ENCODE peak calls at places on chromosomes 3 and 15, in five cellular contexts. One of them, this sample, is unnamed. For H3K4me1, the result is how much of the 10 kb centered on the place peaks cover.

GRCh38 chr15:58014040-58014439 is 51.5 kb downstream of the ALDH1A2 start:
- DNase-seq in DND-41: no peak
- DNase-seq in HCT116: no peak
- DNase-seq in OCI-LY7: no peak
- DNase-seq in fibroblast of lung: no peak
- DNase-seq in this sample: no peak

GRCh38 chr3:38960953-38961622 is 90.7 kb downstream of the SCN11A start:
- DNase-seq in DND-41: peak
- DNase-seq in HCT116: peak
- DNase-seq in OCI-LY7: peak
- DNase-seq in fibroblast of lung: peak
- DNase-seq in this sample: peak

GRCh38 chr3:128482857-128483656 is 9.9 kb downstream of the GATA2 start:
- DNase-seq in DND-41: no peak
- DNase-seq in HCT116: no peak
- DNase-seq in OCI-LY7: no peak
- DNase-seq in fibroblast of lung: peak
- DNase-seq in this sample: peak

GRCh38 chr3:192887047-192887446 is 30.6 kb downstream of the MB21D2 start:
- DNase-seq in DND-41: no peak
- DNase-seq in HCT116: peak
- DNase-seq in OCI-LY7: no peak
- DNase-seq in fibroblast of lung: peak
- DNase-seq in this sample: peak

GRCh38 chr3:134594236-134594825 is 56.5 kb downstream of the KY start:
- DNase-seq in DND-41: no peak
- DNase-seq in HCT116: no peak
- DNase-seq in OCI-LY7: no peak
- DNase-seq in fibroblast of lung: no peak
- DNase-seq in this sample: no peak

GRCh38 chr3:39937315-39937714 is 127.9 kb downstream of the MYRIP start:
- DNase-seq in DND-41: no peak
- DNase-seq in HCT116: no peak
- DNase-seq in OCI-LY7: no peak
- DNase-seq in fibroblast of lung: no peak
- DNase-seq in this sample: no peak

GRCh38 chr3:145798005-145798404 is 363.0 kb downstream of the PLOD2 start:
- DNase-seq in DND-41: no peak
- DNase-seq in HCT116: no peak
- DNase-seq in OCI-LY7: no peak
- DNase-seq in fibroblast of lung: no peak
- DNase-seq in this sample: no peak

GRCh38 chr15:73894133-73894814 is 20.9 kb downstream of the TBC1D21 start:
- DNase-seq in DND-41: no peak
- DNase-seq in HCT116: no peak
- DNase-seq in OCI-LY7: no peak
- DNase-seq in fibroblast of lung: no peak
- DNase-seq in this sample: no peak

GRCh38 chr3:147412917-147413711 is 3.9 kb downstream of the ZIC1 start:
- DNase-seq in DND-41: no peak
- DNase-seq in HCT116: no peak
- DNase-seq in OCI-LY7: no peak
- DNase-seq in fibroblast of lung: no peak
- DNase-seq in this sample: no peak

GRCh38 chr3:143302638-143303171 is 183.1 kb downstream of the CHST2 start:
- DNase-seq in DND-41: no peak
- DNase-seq in HCT116: no peak
- DNase-seq in OCI-LY7: no peak
- DNase-seq in fibroblast of lung: peak
- DNase-seq in this sample: peak

GRCh38 chr15:84949043-84949442 is 32.6 kb upstream of the PDE8A start:
- DNase-seq in DND-41: no peak
- DNase-seq in HCT116: no peak
- DNase-seq in OCI-LY7: no peak
- DNase-seq in fibroblast of lung: peak
- DNase-seq in this sample: no peak

GRCh38 chr3:35739964-35740527 is 100.7 kb downstream of the ARPP21 start:
- DNase-seq in DND-41: no peak
- DNase-seq in HCT116: no peak
- DNase-seq in OCI-LY7: no peak
- DNase-seq in fibroblast of lung: no peak
- DNase-seq in this sample: no peak

GRCh38 chr15:63587527-63587926 is 9.7 kb upstream of the FBXL22 start:
- DNase-seq in DND-41: no peak
- DNase-seq in HCT116: no peak
- DNase-seq in OCI-LY7: no peak
- DNase-seq in fibroblast of lung: peak
- DNase-seq in this sample: peak

GRCh38 chr3:126270145-126270811 is 86.9 kb downstream of the KLF15 start:
- DNase-seq in DND-41: no peak
- DNase-seq in HCT116: no peak
- DNase-seq in OCI-LY7: no peak
- DNase-seq in fibroblast of lung: peak
- DNase-seq in this sample: no peak

GRCh38 chr3:9183011-9183410 is 66.4 kb downstream of the SRGAP3 start:
- DNase-seq in DND-41: no peak
- DNase-seq in HCT116: no peak
- DNase-seq in OCI-LY7: no peak
- DNase-seq in fibroblast of lung: no peak
- DNase-seq in this sample: no peak

GRCh38 chr15:54594115-54594514 is 602.6 kb downstream of the RSL24D1 start:
- DNase-seq in DND-41: no peak
- DNase-seq in HCT116: no peak
- DNase-seq in OCI-LY7: no peak
- DNase-seq in fibroblast of lung: no peak
- DNase-seq in this sample: no peak

GRCh38 chr3:81072591-81072990 is 688.9 kb downstream of the GBE1 start:
- DNase-seq in DND-41: no peak
- DNase-seq in HCT116: no peak
- DNase-seq in OCI-LY7: no peak
- DNase-seq in fibroblast of lung: no peak
- DNase-seq in this sample: no peak

GRCh38 chr15:73082719-73083275 is 30.5 kb downstream of the NEO1 start:
- DNase-seq in DND-41: no peak
- DNase-seq in HCT116: no peak
- DNase-seq in OCI-LY7: no peak
- DNase-seq in fibroblast of lung: peak
- DNase-seq in this sample: peak

GRCh38 chr3:193828477-193828876 is 235.5 kb downstream of the OPA1 start:
- DNase-seq in DND-41: no peak
- DNase-seq in HCT116: no peak
- DNase-seq in OCI-LY7: no peak
- DNase-seq in fibroblast of lung: no peak
- DNase-seq in this sample: no peak

GRCh38 chr3:45665101-45665572 is 24.1 kb upstream of the SACM1L start:
- DNase-seq in DND-41: peak
- DNase-seq in HCT116: peak
- DNase-seq in OCI-LY7: peak
- DNase-seq in fibroblast of lung: no peak
- DNase-seq in this sample: peak

GRCh38 chr3:182258538-182259177 is 534.6 kb upstream of the ATP11B start:
- DNase-seq in DND-41: no peak
- DNase-seq in HCT116: peak
- DNase-seq in OCI-LY7: peak
- DNase-seq in fibroblast of lung: peak
- DNase-seq in this sample: peak

GRCh38 chr3:181715601-181716340 is 4.0 kb downstream of the SOX2 start:
- DNase-seq in DND-41: no peak
- DNase-seq in HCT116: no peak
- DNase-seq in OCI-LY7: peak
- DNase-seq in fibroblast of lung: peak
- DNase-seq in this sample: no peak

GRCh38 chr15:70892912-70893560 is 410 bp downstream of the LRRC49 start:
- DNase-seq in DND-41: no peak
- DNase-seq in HCT116: no peak
- DNase-seq in OCI-LY7: no peak
- DNase-seq in fibroblast of lung: peak
- DNase-seq in this sample: peak

GRCh38 chr3:140436421-140436820 is 241.4 kb upstream of the TRIM42 start:
- DNase-seq in DND-41: no peak
- DNase-seq in HCT116: no peak
- DNase-seq in OCI-LY7: no peak
- DNase-seq in fibroblast of lung: no peak
- DNase-seq in this sample: no peak

GRCh38 chr3:113532698-113533533 is 561 bp downstream of the SIDT1 start:
- DNase-seq in DND-41: peak
- DNase-seq in HCT116: no peak
- DNase-seq in OCI-LY7: peak
- DNase-seq in fibroblast of lung: peak
- DNase-seq in this sample: peak

GRCh38 chr15:51093865-51094605 is 671 bp downstream of the TNFAIP8L3 start:
- DNase-seq in DND-41: no peak
- DNase-seq in HCT116: no peak
- DNase-seq in OCI-LY7: no peak
- DNase-seq in fibroblast of lung: no peak
- DNase-seq in this sample: no peak

GRCh38 chr15:25693321-25694237 is 169.5 kb downstream of the ATP10A start:
- DNase-seq in DND-41: peak
- DNase-seq in HCT116: no peak
- DNase-seq in OCI-LY7: peak
- DNase-seq in fibroblast of lung: peak
- DNase-seq in this sample: no peak

GRCh38 chr15:60798821-60799220 is 319.9 kb upstream of the ICE2 start:
- DNase-seq in DND-41: no peak
- DNase-seq in HCT116: no peak
- DNase-seq in OCI-LY7: no peak
- DNase-seq in fibroblast of lung: peak
- DNase-seq in this sample: peak

GRCh38 chr3:46578973-46579755 is 13.1 kb upstream of the LRRC2 start:
- DNase-seq in DND-41: no peak
- DNase-seq in HCT116: no peak
- DNase-seq in OCI-LY7: no peak
- DNase-seq in fibroblast of lung: no peak
- DNase-seq in this sample: no peak

GRCh38 chr3:171817074-171817748 is 6.9 kb upstream of the PLD1 start:
- DNase-seq in DND-41: no peak
- DNase-seq in HCT116: no peak
- DNase-seq in OCI-LY7: no peak
- DNase-seq in fibroblast of lung: no peak
- DNase-seq in this sample: no peak

DNA sequence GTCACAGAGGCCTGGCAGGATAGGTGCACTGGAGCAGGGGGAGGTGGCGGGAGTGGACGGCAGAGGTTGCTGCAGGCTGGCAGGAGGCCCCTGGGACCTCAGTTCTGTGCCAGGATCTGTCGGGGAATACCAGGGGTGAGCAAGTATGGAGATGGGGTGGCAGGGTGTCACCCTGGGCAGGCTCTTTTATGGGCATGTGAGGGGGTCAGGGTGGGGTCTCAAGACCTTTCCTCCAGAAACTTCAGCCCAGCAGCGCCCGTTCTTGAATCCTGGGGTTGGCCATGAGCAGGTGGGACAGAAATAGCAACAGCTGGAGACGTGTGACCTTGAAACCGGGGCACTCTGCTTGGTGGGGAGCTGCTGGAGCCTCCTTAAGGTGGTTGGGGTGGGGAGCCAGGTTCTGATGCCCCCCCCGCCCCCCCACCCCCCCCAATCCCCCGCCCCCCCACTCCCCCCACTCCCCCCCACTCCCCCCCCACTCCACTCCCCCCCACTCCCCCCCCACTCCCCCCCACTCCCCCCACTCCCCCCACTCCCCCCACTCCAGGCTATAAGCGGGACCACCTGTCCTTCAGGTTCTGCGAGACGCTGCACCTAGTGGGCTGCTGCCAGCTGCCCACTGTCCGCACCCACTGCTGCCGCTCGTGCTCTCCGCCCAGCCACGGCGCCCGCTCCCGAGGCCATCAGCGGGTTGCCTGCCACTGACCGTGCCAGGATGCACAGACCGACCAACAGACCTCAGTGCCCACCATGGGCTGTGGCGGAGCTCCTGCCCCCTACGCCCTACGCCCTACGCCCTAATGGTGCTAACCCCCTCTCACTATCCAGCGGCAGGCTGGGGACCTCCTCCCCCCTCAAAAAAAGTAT is 84.9 kb downstream of the TBC1D2B start:
- DNase-seq in DND-41: no peak
- DNase-seq in HCT116: no peak
- DNase-seq in OCI-LY7: no peak
- DNase-seq in fibroblast of lung: no peak
- DNase-seq in this sample: no peak
- H3K4me1 ChIP-seq in DND-41: under half
- H3K4me1 ChIP-seq in HCT116: under half
- H3K4me1 ChIP-seq in OCI-LY7: half or more
- H3K4me1 ChIP-seq in fibroblast of lung: under half
- H3K4me1 ChIP-seq in this sample: half or more

DNA sequence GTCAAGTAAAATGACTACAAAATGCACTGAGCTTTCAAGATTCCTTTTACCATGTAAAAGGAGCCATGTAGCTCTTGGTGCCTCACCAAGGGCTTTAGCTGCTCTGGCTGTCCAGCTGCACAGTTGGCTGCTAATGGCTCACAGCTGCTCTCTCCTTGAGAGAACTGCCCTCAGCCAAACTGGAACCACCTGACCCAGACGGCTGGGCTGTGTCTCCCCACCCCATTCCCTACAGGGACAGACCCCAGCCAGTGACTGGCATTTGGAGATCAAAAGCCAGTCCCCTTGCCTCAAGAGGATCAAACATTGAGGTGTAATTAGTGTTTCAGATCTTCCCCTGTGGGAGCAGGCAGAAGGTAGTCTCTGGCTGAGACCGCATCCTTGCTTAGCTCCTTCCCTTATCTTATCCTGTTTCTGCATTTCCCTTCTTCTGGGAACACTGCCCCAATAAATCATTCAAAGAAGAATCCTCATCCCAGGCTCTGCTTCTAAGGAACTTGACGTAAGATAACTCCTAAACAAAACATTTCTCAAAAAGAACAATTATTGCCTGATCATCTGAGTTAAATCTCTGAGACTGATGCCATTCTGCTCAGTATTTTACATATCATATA is 28.6 kb upstream of the UBE2E2 start:
- DNase-seq in DND-41: no peak
- DNase-seq in HCT116: no peak
- DNase-seq in OCI-LY7: no peak
- DNase-seq in fibroblast of lung: peak
- DNase-seq in this sample: peak
- H2AFZ ChIP-seq in DND-41: no peak
- H2AFZ ChIP-seq in HCT116: no peak
- H2AFZ ChIP-seq in OCI-LY7: no peak
- H2AFZ ChIP-seq in fibroblast of lung: no peak
- H2AFZ ChIP-seq in this sample: no peak

GRCh38 chr15:64694816-64695215 is 80.6 kb downstream of the RBPMS2 start:
- DNase-seq in DND-41: no peak
- DNase-seq in HCT116: no peak
- DNase-seq in OCI-LY7: no peak
- DNase-seq in fibroblast of lung: no peak
- DNase-seq in this sample: no peak
- H3K4me1 ChIP-seq in DND-41: under half
- H3K4me1 ChIP-seq in HCT116: under half
- H3K4me1 ChIP-seq in OCI-LY7: under half
- H3K4me1 ChIP-seq in fibroblast of lung: under half
- H3K4me1 ChIP-seq in this sample: under half

DNA sequence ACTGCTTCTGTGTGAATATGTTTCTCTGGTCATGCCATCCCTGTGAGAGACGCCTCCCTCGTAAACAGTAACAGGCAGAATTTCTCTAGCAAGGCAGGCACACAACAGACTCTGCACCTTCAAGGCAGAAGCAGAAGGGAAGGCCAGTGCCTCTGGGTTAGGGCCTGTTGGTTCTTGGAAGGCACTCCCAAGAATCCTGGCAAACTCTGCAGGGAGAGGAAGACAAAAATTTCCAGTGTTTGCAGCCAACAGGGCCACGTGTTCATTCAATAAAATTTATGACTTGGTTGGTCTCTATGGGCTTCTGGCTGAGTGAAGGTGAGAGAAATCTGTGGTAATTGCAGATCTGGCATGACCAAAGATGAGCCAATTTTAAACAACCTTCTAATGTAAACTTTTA is 39.3 kb downstream of the NFKBIZ start:
- DNase-seq in DND-41: no peak
- DNase-seq in HCT116: no peak
- DNase-seq in OCI-LY7: no peak
- DNase-seq in fibroblast of lung: no peak
- DNase-seq in this sample: no peak
- H2AFZ ChIP-seq in DND-41: no peak
- H2AFZ ChIP-seq in HCT116: no peak
- H2AFZ ChIP-seq in OCI-LY7: peak
- H2AFZ ChIP-seq in fibroblast of lung: no peak
- H2AFZ ChIP-seq in this sample: no peak

This sample was measured in mesenchymal stem cell.